ENCODE peak calls at places on chromosomes 7 and 10, in four cellular contexts. U is WTC11, D is K562, N is SK-N-SH. E is an unnamed sample.

GRCh38 chr10:3975016-3975415 is 190.0 kb upstream of the KLF6 start:
- DNase-seq in U (no peak), D (no peak), N (no peak), E (no peak)

GRCh38 chr7:130356121-130356759 is 11.6 kb downstream of the CPA5 start:
- DNase-seq in U (peak), D (no peak), N (peak), E (peak)

GRCh38 chr10:43843331-43844101 is 194.8 kb upstream of the ZNF32 start:
- DNase-seq in U (no peak), D (no peak), N (no peak), E (no peak)

GRCh38 chr10:78433063-78433717 is 399.5 kb downstream of the RPS24 start:
- DNase-seq in U (no peak), D (no peak), N (no peak), E (no peak)

GRCh38 chr10:112716924-112717348 is 233.1 kb upstream of the TCF7L2 start:
- DNase-seq in U (no peak), D (no peak), N (no peak), E (peak)

GRCh38 chr10:130218936-130219335 is 82.7 kb downstream of the GLRX3 start:
- DNase-seq in U (no peak), D (no peak), N (no peak), E (no peak)

GRCh38 chr7:50156163-50156562 is 63.1 kb upstream of the ZPBP start:
- DNase-seq in U (no peak), D (no peak), N (no peak), E (no peak)

GRCh38 chr7:77245015-77245755 is 45.6 kb upstream of the FGL2 start:
- DNase-seq in U (no peak), D (no peak), N (no peak), E (no peak)

GRCh38 chr7:91869661-91870060 is 10.8 kb downstream of the MTERF1 start:
- DNase-seq in U (no peak), D (no peak), N (no peak), E (no peak)

GRCh38 chr7:147879116-147879750 is 711.3 kb upstream of the C7orf33 start:
- DNase-seq in U (no peak), D (no peak), N (no peak), E (no peak)

GRCh38 chr10:16777473-16778370 is 39.5 kb downstream of the RSU1 start:
- DNase-seq in U (no peak), D (peak), N (peak), E (no peak)

GRCh38 chr10:52674474-52674873 is 98.1 kb downstream of the MBL2 start:
- DNase-seq in U (no peak), D (no peak), N (no peak), E (no peak)

GRCh38 chr10:110985497-110986270 is 66.3 kb downstream of the SHOC2 start:
- DNase-seq in U (no peak), D (no peak), N (no peak), E (no peak)

GRCh38 chr10:44393834-44394547 is 9.1 kb upstream of the CXCL12 start:
- DNase-seq in U (no peak), D (no peak), N (no peak), E (no peak)

GRCh38 chr7:43496596-43496995 is 86.3 kb upstream of the STK17A start:
- DNase-seq in U (no peak), D (no peak), N (no peak), E (no peak)

GRCh38 chr10:49559476-49559875 is 20.6 kb upstream of the ERCC6 start:
- DNase-seq in U (no peak), D (no peak), N (no peak), E (no peak)

GRCh38 chr10:128498378-128498730 is 372.1 kb upstream of the MKI67 start:
- DNase-seq in U (no peak), D (no peak), N (no peak), E (no peak)

GRCh38 chr10:79047875-79048638 is 20.7 kb upstream of the ZMIZ1 start:
- DNase-seq in U (no peak), D (peak), N (peak), E (no peak)

GRCh38 chr10:65213170-65213569 is 1692.0 kb downstream of the REEP3 start:
- DNase-seq in U (no peak), D (no peak), N (no peak), E (no peak)

GRCh38 chr7:112802406-112802805 is 12.2 kb upstream of the TMEM168 start:
- DNase-seq in U (no peak), D (no peak), N (no peak), E (no peak)

GRCh38 chr7:158543840-158544239 is 43.8 kb downstream of the PTPRN2 start:
- DNase-seq in U (no peak), D (no peak), N (no peak), E (no peak)
- TF ChIP-seq TEAD4 in U (no peak), D (no peak), N (no peak), E (no peak)

GRCh38 chr7:1055084-1055450 is 10.7 kb downstream of the GPR146 start:
- DNase-seq in U (no peak), D (peak), N (peak), E (no peak)
- TF ChIP-seq TEAD4 in U (no peak), D (no peak), N (no peak), E (no peak)

DNA sequence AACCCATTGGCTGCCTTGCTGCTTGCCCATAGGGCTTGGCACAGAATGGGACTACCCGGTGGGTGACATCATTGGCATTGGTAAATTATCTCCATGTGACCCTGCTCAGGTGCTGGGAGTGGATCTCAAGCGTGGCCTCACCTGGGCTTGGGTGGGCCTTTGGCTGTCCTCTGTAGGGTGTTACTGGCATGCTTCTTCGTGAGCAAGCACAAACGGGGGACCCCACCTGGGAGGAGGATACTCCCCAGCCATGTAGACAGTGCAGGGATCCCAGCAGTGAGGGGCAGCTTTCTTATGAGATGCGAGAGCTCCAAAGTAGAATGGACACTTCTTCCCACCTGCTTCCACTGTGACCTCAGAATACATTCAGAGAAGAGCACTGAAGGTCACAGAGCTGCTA is 75.8 kb downstream of the SH2D4B start:
- DNase-seq in U (no peak), D (no peak), N (no peak), E (no peak)
- TF ChIP-seq TEAD4 in U (no peak), D (no peak), N (no peak), E (no peak)

GRCh38 chr10:99396471-99396870 is 34.0 kb downstream of the GOT1 start:
- DNase-seq in U (no peak), D (no peak), N (no peak), E (no peak)
- TF ChIP-seq TEAD4 in U (no peak), D (no peak), N (no peak), E (no peak)

GRCh38 chr10:132619927-132620326 is 82.3 kb downstream of the INPP5A start:
- DNase-seq in U (no peak), D (no peak), N (no peak), E (no peak)
- TF ChIP-seq TEAD4 in U (no peak), D (no peak), N (no peak), E (no peak)

GRCh38 chr7:27115161-27116018 is 12.9 kb upstream of the HOXA2 start:
- DNase-seq in U (peak), D (no peak), N (no peak), E (no peak)

GRCh38 chr7:27116019-27116411 is 13.5 kb upstream of the HOXA2 start:
- DNase-seq in U (no peak), D (no peak), N (no peak), E (no peak)

GRCh38 chr7:27112361-27112760 is 9.9 kb upstream of the HOXA2 start:
- DNase-seq in U (no peak), D (no peak), N (no peak), E (no peak)

GRCh38 chr7:27112960-27113949 is 10.8 kb upstream of the HOXA2 start:
- DNase-seq in U (peak), D (peak), N (peak), E (peak)

DNA sequence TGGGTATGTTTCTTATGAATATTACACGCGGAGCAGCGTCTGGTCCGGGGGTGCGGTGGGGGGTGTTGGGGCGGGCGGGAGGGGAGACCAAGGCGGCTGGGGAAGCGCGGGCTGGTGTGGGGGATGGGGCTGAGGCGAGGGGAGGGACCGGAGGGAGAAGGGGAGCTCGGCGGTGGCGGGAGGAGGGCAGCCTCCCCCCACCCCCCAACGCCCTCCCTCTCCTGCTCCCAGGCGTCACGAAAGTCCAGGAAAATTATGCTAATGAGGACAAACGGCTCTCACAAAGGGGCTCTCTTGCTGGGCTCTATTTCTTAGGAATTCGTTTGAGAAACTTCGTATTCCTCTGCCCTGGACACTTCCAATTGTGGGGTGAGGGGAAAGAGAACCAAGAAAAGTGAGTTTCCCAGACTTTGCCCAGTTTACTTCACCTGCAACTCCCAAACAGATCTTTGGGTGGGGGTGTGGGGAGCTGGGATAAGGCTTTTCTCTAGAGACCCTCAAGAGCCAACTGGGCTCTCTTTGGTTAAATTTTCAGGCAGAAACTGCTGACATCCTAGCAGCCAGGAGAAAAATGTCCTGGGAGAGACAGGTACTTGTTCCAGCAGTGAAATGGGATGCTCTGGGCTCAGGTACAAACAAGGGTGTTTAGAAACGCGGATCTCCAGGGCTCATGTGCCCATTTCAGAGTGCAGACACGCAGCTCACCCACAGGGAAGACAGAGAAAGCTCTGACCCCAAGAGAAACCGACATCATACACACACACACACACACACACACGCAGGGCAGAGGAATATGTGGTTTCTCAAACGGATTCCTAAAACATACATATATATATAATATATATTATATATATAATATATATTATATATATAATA is 11.7 kb upstream of the HOXA2 start:
- DNase-seq in U (no peak), D (no peak), N (peak), E (peak)
- TF ChIP-seq TEAD4 in U (no peak), D (no peak), N (no peak), E (no peak)

DNA sequence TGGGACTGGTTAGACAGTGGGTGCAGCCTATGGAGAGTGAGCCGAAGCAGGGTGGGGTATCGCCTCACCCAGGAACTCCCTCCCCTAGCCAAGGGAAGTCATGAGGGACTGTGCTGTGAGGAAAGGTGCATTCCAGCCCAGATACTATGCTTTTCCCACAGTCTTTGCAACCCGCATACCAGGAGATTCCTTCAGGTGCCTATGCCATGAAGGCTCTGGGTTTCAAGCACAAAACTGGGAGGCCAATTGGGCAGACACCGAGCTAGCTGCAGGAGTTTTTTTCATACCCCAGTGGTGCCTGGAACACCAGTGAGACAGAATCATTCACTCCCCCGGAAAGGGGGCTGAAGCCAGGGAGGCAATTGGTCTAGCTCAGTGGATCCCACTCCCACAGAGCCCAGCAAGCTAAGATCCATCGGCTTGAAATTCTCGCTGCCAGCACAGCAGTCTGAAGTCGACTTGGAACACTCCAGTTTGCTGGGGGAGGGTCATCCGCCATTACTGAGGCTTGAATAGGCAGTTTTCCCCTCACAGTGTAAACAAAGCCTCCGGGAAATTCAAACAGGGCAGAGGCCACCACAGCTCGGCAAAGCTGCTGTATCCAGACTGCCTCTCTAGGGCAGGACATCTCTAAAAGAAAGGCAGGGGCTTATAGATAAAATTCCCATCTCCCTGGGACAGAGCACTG is 141.4 kb downstream of the TFEC start:
- DNase-seq in U (no peak), D (no peak), N (no peak), E (no peak)
- TF ChIP-seq TEAD4 in U (no peak), D (no peak), N (no peak), E (no peak)

GRCh38 chr7:20173828-20174227 is 43.4 kb downstream of the MACC1 start:
- DNase-seq in U (no peak), D (no peak), N (no peak), E (no peak)
- TF ChIP-seq TEAD4 in U (no peak), D (no peak), N (no peak), E (no peak)

DNA sequence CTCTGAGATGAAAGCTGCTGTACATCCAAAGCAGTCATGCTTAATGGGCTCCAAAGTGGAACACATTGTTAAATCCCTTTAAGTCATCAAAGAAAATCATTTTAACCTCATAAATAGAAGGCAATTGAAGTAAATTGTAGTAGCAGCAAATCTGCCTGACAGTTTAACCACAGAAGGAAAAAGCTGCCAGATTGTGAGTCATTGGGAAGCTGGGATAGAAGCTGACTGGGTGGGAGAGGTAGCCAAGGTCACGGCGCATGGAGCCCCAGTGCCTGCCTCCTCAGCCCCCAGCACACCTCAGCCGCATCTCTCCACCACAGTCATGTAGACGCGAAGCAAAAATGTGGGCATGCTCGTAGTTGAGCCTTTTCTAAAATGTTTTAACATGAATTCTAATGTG is 44.0 kb downstream of the TARP start:
- DNase-seq in U (no peak), D (no peak), N (no peak), E (no peak)
- TF ChIP-seq TEAD4 in U (no peak), D (no peak), N (no peak), E (no peak)

GRCh38 chr10:54402576-54402975 is 398.5 kb downstream of the PCDH15 start:
- DNase-seq in U (no peak), D (no peak), N (peak), E (no peak)
- TF ChIP-seq TEAD4 in U (no peak), D (no peak), N (no peak), E (no peak)

E was measured in H1.